ENCODE peak calls at places on chromosomes 13 and 19, in five cellular contexts. R is pancreas, A is uterus, N is iPS DF 6.9, I is Panc1. E is an unnamed sample. For H3K36me3, the result is how much of the 10 kb centered on the place peaks cover.

GRCh38 chr19:43782689-43783231 is 2.0 kb upstream of the KCNN4 start:
- DNase-seq in R (no peak), A (no peak), N (no peak), I (no peak), E (no peak)

GRCh38 chr13:40447857-40448256 is 218.6 kb downstream of the FOXO1 start:
- DNase-seq in R (no peak), A (no peak), N (no peak), I (no peak), E (no peak)

GRCh38 chr19:33402421-33403220 is 29.1 kb downstream of the CEBPG start:
- DNase-seq in R (peak), A (no peak), N (no peak), I (no peak), E (no peak)

GRCh38 chr13:43058318-43058674 is 34.9 kb downstream of the DNAJC15 start:
- DNase-seq in R (no peak), A (no peak), N (no peak), I (no peak), E (no peak)

GRCh38 chr13:41639237-41639904 is 182.0 kb downstream of the RGCC start:
- DNase-seq in R (no peak), A (no peak), N (no peak), I (no peak), E (no peak)

GRCh38 chr13:23683084-23683483 is 112.9 kb downstream of the TNFRSF19 start:
- DNase-seq in R (no peak), A (no peak), N (no peak), I (no peak), E (no peak)

GRCh38 chr13:100648354-100648753 is 26.2 kb downstream of the TMTC4 start:
- DNase-seq in R (no peak), A (no peak), N (no peak), I (no peak), E (no peak)

GRCh38 chr19:3132971-3133792 is 2.7 kb upstream of the GNA15 start:
- DNase-seq in R (peak), A (no peak), N (no peak), I (no peak), E (no peak)

GRCh38 chr19:1606138-1606651 is 933 bp upstream of the UQCR11 start:
- DNase-seq in R (no peak), A (no peak), N (no peak), I (no peak), E (no peak)

GRCh38 chr13:36445806-36446423 is 13.6 kb downstream of the CCNA1 start:
- DNase-seq in R (no peak), A (no peak), N (no peak), I (no peak), E (no peak)

GRCh38 chr19:46173886-46174475 is 25.9 kb downstream of the IGFL2 start:
- DNase-seq in R (no peak), A (no peak), N (no peak), I (no peak), E (no peak)

GRCh38 chr19:33159893-33160292 is 28.0 kb downstream of the WDR88 start:
- DNase-seq in R (no peak), A (no peak), N (no peak), I (no peak), E (no peak)

GRCh38 chr13:110236431-110236830 is 70.5 kb downstream of the COL4A1 start:
- DNase-seq in R (no peak), A (no peak), N (no peak), I (no peak), E (no peak)

GRCh38 chr13:114130708-114131580 is 1.5 kb downstream of the RASA3 start:
- DNase-seq in R (no peak), A (peak), N (no peak), I (no peak), E (no peak)

GRCh38 chr19:16266586-16266942 is 58.1 kb upstream of the KLF2 start:
- DNase-seq in R (no peak), A (no peak), N (no peak), I (no peak), E (no peak)

GRCh38 chr19:12937243-12938053 is 961 bp upstream of the CALR start:
- DNase-seq in R (no peak), A (no peak), N (no peak), I (no peak), E (no peak)

GRCh38 chr19:7632340-7633203 is 947 bp downstream of the PCP2 start:
- DNase-seq in R (no peak), A (no peak), N (no peak), I (no peak), E (no peak)

GRCh38 chr19:44847144-44848035 is 1.3 kb downstream of the NECTIN2 start:
- DNase-seq in R (peak), A (peak), N (no peak), I (no peak), E (no peak)

GRCh38 chr19:40578442-40578908 is 1.8 kb downstream of the SHKBP1 start:
- DNase-seq in R (no peak), A (no peak), N (no peak), I (no peak), E (no peak)

GRCh38 chr13:113464476-113464875 is 11.2 kb upstream of the ADPRHL1 start:
- DNase-seq in R (peak), A (no peak), N (no peak), I (no peak), E (no peak)

GRCh38 chr13:112671359-112671758 is 18.5 kb upstream of the ATP11A start:
- DNase-seq in R (no peak), A (peak), N (no peak), I (no peak), E (no peak)

GRCh38 chr13:95536629-95537241 is 15.8 kb upstream of the CLDN10 start:
- DNase-seq in R (no peak), A (no peak), N (no peak), I (no peak), E (no peak)

GRCh38 chr19:21434516-21434915 is 37.6 kb downstream of the ZNF493 start:
- DNase-seq in R (no peak), A (no peak), N (no peak), I (no peak), E (no peak)

GRCh38 chr13:108961542-108962125 is 332.2 kb downstream of the MYO16 start:
- DNase-seq in R (no peak), A (no peak), N (peak), I (peak), E (peak)

GRCh38 chr13:103031332-103031873 is 34.8 kb downstream of the SLC10A2 start:
- DNase-seq in R (no peak), A (no peak), N (no peak), I (no peak), E (no peak)

GRCh38 chr19:45897413-45897812 is 5.0 kb downstream of the MYPOP start:
- DNase-seq in R (no peak), A (no peak), N (no peak), I (no peak), E (no peak)

GRCh38 chr13:45989607-45990006 is 62.9 kb downstream of the ZC3H13 start:
- DNase-seq in R (no peak), A (no peak), N (no peak), I (no peak), E (no peak)

GRCh38 chr13:87622921-87623320 is 48.2 kb upstream of the SLITRK5 start:
- DNase-seq in R (no peak), A (no peak), N (no peak), I (no peak), E (no peak)

GRCh38 chr13:113926301-113926761 is 47.5 kb downstream of the C13orf46 start:
- DNase-seq in R (peak), A (peak), N (no peak), I (no peak), E (no peak)

GRCh38 chr13:110525328-110526319 is 35.9 kb downstream of the RAB20 start:
- DNase-seq in R (no peak), A (no peak), N (no peak), I (no peak), E (no peak)

GRCh38 chr13:20383058-20383457 is 142.6 kb downstream of the CRYL1 start:
- DNase-seq in R (no peak), A (no peak), N (no peak), I (no peak), E (no peak)

GRCh38 chr19:37914908-37915307 is 7.9 kb downstream of the SIPA1L3 start:
- DNase-seq in R (no peak), A (no peak), N (no peak), I (no peak), E (no peak)

GRCh38 chr19:8452446-8453123 is 7.8 kb downstream of the HNRNPM start:
- DNase-seq in R (no peak), A (no peak), N (no peak), I (no peak), E (no peak)

GRCh38 chr19:41944336-41944735 is 14.8 kb downstream of the RABAC1 start:
- DNase-seq in R (no peak), A (no peak), N (no peak), I (no peak), E (no peak)

GRCh38 chr19:46251415-46251814 is 21.9 kb downstream of the IGFL1 start:
- DNase-seq in R (no peak), A (no peak), N (no peak), I (no peak), E (no peak)

GRCh38 chr13:101869553-101869952 is 417.1 kb downstream of the ITGBL1 start:
- DNase-seq in R (no peak), A (no peak), N (no peak), I (no peak), E (no peak)

GRCh38 chr19:12841094-12841493 is 2.8 kb downstream of the MAST1 start:
- DNase-seq in R (peak), A (no peak), N (peak), I (no peak), E (peak)

GRCh38 chr19:10682397-10683063 is 18.7 kb upstream of the QTRT1 start:
- DNase-seq in R (no peak), A (no peak), N (no peak), I (no peak), E (no peak)
- H3K36me3 ChIP-seq in R (half or more), A (under half), N (half or more), I (under half), E (half or more)

DNA sequence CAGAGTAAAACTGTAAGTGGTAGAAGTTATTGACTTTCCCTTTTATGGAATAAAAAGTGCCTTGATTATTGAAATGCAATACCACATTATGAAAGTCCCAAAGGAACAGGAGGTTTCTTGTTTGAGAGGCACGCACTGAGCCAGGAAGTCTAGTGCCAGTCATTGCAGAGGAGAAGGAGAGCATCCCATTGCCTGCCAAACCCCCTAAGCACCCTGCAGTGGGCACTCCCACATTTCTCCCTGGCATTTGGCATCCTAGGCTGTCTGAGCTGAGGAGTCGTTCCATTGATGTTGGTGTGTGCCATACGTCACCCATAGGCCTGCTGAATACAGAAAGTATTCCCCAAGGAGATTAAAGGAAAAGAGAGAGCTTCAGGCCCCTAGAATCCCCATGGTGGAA is 85.7 kb upstream of the MBNL2 start:
- DNase-seq in R (no peak), A (no peak), N (no peak), I (no peak), E (no peak)
- H3K36me3 ChIP-seq in R (under half), A (under half), N (under half), I (under half), E (under half)

DNA sequence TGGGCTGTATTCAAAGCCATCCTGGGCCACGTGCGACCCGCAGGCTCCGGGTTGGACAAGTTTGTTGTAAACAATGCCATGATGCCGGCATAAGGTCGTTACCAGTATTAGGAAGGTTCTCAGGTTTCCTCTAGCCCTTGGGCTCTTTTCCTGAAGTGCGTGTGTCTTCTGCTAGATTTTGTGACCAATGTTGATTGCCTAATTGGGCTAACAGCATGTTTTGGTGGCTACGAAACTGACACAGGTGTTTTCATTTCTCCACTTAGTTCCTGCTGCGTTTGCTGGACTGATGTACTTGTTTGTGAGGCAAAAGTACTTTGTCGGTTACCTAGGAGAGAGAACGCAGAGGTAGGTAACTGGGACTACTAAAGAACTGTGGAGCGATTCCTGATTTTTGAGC is 20.3 kb downstream of the ALOX5AP start:
- DNase-seq in R (no peak), A (no peak), N (no peak), I (no peak), E (no peak)
- H3K36me3 ChIP-seq in R (under half), A (under half), N (under half), I (under half), E (under half)

DNA sequence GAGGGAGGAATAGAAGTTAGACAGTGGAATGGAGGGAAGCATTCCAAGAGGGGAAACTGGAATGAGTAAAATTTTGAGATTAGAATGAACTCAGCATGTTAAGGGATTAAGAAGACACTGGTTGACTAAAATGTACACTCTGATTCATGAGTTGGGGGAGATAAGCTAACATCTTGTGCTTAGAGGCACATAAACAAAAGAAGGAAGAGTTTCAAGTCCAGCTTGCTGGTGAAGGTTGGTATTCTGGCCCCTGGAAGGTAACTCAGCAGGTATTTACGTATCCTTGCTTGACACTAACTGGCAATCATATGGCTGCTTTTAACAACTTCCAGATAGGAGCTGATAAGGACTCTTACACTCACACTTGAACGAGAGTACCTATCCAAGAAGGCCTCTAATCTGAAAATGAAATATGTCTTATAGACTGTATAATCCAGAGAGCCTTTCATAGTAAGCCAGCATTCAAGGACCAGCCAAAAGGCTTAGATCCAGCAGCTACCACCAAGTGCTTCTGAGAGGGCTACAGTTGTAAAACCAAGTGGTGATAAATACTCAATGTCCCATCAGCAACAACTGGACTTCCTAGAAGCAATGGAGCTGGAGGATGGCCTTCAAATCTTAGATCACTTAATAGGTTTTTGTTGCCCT is 149.7 kb upstream of the SERP2 start:
- DNase-seq in R (no peak), A (no peak), N (no peak), I (no peak), E (no peak)
- H3K36me3 ChIP-seq in R (under half), A (under half), N (under half), I (under half), E (under half)

DNA sequence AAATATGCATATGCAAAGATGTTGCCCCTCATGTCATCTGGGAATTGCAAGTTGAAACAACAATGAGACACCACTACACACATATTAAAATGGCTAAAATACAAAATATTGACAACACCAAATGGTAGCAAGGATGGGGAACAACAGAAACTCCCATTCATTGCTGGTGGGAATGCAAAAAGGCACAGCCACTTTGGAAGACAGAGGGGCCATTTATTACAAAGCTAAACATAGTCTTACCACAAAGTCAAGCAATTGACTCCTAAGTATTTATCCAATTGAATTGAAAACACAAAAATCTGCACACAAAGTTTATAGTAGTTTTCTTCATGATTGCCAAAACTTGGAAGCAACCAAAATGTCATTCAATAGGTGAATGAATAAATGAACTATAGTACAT is 6.1 kb upstream of the SERPINE3 start:
- DNase-seq in R (no peak), A (no peak), N (no peak), I (no peak), E (no peak)
- H3K36me3 ChIP-seq in R (under half), A (under half), N (under half), I (under half), E (under half)

DNA sequence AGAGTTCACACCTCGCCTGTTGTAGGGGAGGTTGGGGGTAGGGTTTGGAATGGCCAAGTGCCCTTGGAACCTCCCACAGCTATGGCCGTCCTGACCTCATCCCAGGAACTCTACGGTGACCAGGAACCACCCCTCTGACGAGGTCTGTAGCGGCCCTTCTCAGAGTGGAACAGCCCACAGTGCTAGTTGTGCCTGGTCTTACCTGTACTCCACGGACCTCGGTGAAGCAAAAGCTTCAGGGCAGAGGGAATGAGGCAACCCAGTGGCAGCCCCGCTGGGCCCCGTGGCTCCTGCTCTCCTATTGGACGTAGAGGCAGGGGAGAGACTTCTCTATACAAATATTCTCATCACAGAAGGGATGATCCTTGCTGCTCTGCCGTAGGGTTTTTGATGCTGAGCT is 7.1 kb downstream of the TSSK6 start:
- DNase-seq in R (no peak), A (no peak), N (no peak), I (no peak), E (no peak)
- H3K36me3 ChIP-seq in R (under half), A (under half), N (under half), I (under half), E (half or more)

DNA sequence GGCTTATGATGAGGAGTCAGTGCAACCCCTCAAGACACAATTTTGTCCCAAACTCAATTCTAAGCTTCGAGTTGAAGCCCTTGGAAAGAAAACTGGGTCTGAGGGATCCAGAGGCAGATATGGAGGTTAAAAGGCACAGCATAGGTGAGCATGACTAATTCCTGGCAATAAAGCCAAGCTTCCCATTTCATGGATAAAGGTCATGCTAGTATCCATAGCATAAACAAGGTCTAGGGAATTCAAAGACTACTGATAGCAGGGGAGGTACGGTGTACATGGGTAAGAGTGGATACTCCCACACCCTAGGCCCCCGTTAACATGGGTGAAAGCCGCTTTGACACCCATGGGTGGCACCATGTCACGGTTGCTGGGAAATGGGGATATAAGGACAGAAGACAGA is 24.0 kb downstream of the MED4 start:
- DNase-seq in R (no peak), A (no peak), N (no peak), I (no peak), E (no peak)
- H3K36me3 ChIP-seq in R (under half), A (under half), N (under half), I (under half), E (half or more)

DNA sequence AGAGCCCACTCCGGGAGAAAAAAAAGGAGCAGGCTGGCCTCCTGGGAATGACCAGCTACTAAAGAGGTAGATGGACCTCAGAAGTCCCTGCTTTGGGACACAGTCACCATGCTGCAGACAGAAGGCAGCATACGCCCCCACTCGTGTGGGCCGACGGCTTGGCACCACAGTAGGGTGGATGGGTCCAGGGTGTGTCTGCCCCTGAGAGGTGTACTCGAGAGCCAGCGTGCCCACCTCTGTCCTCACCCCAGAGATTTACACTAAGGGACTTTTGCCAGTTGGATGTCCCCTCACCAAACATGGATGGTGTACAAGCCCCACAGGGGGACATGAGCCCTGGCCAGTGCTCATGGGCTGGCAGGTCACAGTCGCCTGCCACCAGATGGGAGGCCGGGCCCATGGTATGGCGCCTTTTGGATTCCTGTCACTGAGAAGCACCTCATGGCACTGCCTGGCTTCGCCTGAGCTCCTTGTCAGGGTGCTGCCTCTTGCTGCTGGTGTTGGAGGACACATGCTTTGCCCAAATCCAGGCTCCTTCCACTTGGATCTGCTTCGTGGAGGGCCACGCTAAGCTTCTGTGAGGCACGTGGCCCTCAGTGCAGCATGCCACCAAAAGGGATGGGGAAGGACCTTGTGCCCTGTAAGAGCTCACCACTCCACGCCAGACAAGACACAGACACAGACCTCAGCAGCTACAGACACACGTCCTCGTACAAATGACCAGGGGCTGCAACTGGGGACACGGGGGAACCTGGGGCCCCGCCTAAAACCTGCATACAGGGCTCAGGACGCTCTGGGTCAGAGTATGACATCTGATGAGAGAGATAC is 13.3 kb upstream of the EPHX3 start:
- DNase-seq in R (no peak), A (no peak), N (no peak), I (no peak), E (no peak)
- H3K36me3 ChIP-seq in R (under half), A (under half), N (under half), I (under half), E (half or more)